ENCODE peak calls at places on chromosome 18, in six cellular contexts. One of them, this sample, is unnamed.

GRCh38 chr18:23250893-23251656 is 115.8 kb downstream of the CABLES1 start:
- DNase-seq in adrenal gland: peak
- DNase-seq in DND-41: no peak
- DNase-seq in cardiac muscle cell: no peak
- DNase-seq in heart left ventricle: no peak
- DNase-seq in ovary: no peak
- DNase-seq in this sample: no peak

GRCh38 chr18:21815101-21815500 is 74.5 kb downstream of the MIB1 start:
- DNase-seq in adrenal gland: no peak
- DNase-seq in DND-41: no peak
- DNase-seq in cardiac muscle cell: no peak
- DNase-seq in heart left ventricle: no peak
- DNase-seq in ovary: no peak
- DNase-seq in this sample: no peak

GRCh38 chr18:24567199-24567598 is 106.8 kb downstream of the HRH4 start:
- DNase-seq in adrenal gland: no peak
- DNase-seq in DND-41: no peak
- DNase-seq in cardiac muscle cell: no peak
- DNase-seq in heart left ventricle: no peak
- DNase-seq in ovary: no peak
- DNase-seq in this sample: no peak

GRCh38 chr18:35415511-35416427 is 38.6 kb upstream of the ZNF396 start:
- DNase-seq in adrenal gland: no peak
- DNase-seq in DND-41: no peak
- DNase-seq in cardiac muscle cell: no peak
- DNase-seq in heart left ventricle: no peak
- DNase-seq in ovary: no peak
- DNase-seq in this sample: no peak

GRCh38 chr18:63322908-63323634 is 3.5 kb upstream of the BCL2 start:
- DNase-seq in adrenal gland: peak
- DNase-seq in DND-41: peak
- DNase-seq in cardiac muscle cell: peak
- DNase-seq in heart left ventricle: no peak
- DNase-seq in ovary: peak
- DNase-seq in this sample: no peak

GRCh38 chr18:53946561-53946960 is 277.9 kb downstream of the MBD2 start:
- DNase-seq in adrenal gland: no peak
- DNase-seq in DND-41: no peak
- DNase-seq in cardiac muscle cell: no peak
- DNase-seq in heart left ventricle: no peak
- DNase-seq in ovary: no peak
- DNase-seq in this sample: no peak

GRCh38 chr18:27750014-27750413 is 426.9 kb downstream of the CDH2 start:
- DNase-seq in adrenal gland: peak
- DNase-seq in DND-41: peak
- DNase-seq in cardiac muscle cell: peak
- DNase-seq in heart left ventricle: no peak
- DNase-seq in ovary: no peak
- DNase-seq in this sample: no peak

GRCh38 chr18:24992491-24992890 is 359.5 kb downstream of the ZNF521 start:
- DNase-seq in adrenal gland: no peak
- DNase-seq in DND-41: no peak
- DNase-seq in cardiac muscle cell: no peak
- DNase-seq in heart left ventricle: no peak
- DNase-seq in ovary: no peak
- DNase-seq in this sample: no peak

GRCh38 chr18:42931501-42931900 is 184.0 kb downstream of the RIT2 start:
- DNase-seq in adrenal gland: no peak
- DNase-seq in DND-41: no peak
- DNase-seq in cardiac muscle cell: no peak
- DNase-seq in heart left ventricle: no peak
- DNase-seq in ovary: no peak
- DNase-seq in this sample: no peak

DNA sequence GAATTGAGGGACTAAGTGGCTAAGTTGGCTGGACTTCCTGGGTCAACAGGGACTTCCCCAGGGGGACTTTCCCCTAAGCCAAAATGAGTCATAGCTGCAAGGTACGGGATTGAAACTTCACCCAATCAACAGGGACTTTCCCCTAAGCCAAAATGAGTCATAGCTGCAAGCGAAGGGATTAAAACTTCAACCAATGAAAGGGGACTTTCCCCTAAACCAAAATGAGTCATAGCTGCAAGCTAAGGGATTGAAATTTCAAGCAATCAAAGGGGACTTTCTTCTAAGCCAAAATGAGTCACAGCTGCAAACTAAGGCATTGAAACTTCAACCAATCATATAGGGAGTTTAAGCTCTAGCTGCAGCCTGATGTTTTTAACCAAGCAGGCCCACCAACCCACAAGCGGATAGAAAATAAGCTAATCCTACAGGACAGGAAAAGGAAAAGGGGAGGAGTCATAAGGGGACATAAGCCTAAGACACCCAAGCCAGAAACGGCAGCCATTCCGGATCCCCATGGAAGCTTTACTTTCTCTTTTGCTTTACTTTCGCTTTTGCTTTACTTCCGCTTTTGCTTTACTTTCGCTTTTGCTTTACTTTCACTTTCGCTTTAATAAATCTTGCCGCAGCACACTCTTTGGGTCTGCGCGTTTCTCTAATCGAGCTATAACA is 1375.4 kb upstream of the CELF4 start:
- DNase-seq in adrenal gland: peak
- DNase-seq in DND-41: peak
- DNase-seq in cardiac muscle cell: no peak
- DNase-seq in heart left ventricle: no peak
- DNase-seq in ovary: no peak
- DNase-seq in this sample: no peak
- H3K4me3 ChIP-seq in adrenal gland: no peak
- H3K4me3 ChIP-seq in DND-41: peak
- H3K4me3 ChIP-seq in cardiac muscle cell: no peak
- H3K4me3 ChIP-seq in heart left ventricle: no peak
- H3K4me3 ChIP-seq in ovary: no peak
- H3K4me3 ChIP-seq in this sample: no peak

DNA sequence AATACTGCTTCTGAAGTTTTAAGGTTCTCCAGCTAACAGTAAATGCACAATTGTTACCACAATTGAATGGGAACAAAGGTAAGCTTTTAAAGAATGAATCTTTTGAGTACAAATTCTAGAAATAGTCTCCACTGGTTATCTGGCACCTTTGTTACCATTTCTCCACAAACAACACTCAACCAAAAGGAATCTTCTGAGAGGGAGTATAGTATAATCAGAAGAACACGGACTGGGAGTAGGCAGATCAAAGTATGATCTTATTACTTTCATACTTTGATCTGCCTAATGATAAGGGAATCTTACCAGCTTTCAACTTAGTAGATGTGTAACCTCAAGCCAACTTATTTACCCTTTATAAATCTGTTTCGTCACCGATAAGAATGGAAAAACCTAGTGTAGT is 1.4 kb downstream of the CEP76 start:
- DNase-seq in adrenal gland: no peak
- DNase-seq in DND-41: no peak
- DNase-seq in cardiac muscle cell: no peak
- DNase-seq in heart left ventricle: no peak
- DNase-seq in ovary: no peak
- DNase-seq in this sample: no peak
- H3K27ac ChIP-seq in adrenal gland: no peak
- H3K27ac ChIP-seq in DND-41: peak
- H3K27ac ChIP-seq in cardiac muscle cell: peak
- H3K27ac ChIP-seq in heart left ventricle: no peak
- H3K27ac ChIP-seq in ovary: no peak
- H3K27ac ChIP-seq in this sample: peak

DNA sequence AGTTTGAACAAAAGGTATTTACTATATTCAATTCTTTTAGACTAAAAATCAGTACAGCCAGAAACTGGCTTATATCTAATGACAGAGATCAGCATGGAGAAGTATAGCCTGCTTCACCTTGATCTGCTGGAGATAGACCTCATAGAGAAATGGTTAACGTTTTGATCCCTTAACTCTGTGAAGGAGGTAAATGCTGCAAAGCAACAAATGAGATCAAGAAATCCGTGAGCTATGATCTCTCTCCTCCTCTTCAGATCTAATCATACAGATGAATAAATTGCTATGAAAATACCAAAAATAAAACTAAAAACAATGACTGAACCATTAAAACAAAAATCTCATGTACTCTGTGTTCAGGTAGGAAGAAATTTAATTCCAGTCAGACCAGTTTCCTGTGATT is 42.8 kb downstream of the KLHL14 start:
- DNase-seq in adrenal gland: no peak
- DNase-seq in DND-41: no peak
- DNase-seq in cardiac muscle cell: no peak
- DNase-seq in heart left ventricle: no peak
- DNase-seq in ovary: no peak
- DNase-seq in this sample: no peak
- H3K4me3 ChIP-seq in adrenal gland: no peak
- H3K4me3 ChIP-seq in DND-41: peak
- H3K4me3 ChIP-seq in cardiac muscle cell: no peak
- H3K4me3 ChIP-seq in heart left ventricle: no peak
- H3K4me3 ChIP-seq in ovary: peak
- H3K4me3 ChIP-seq in this sample: peak

GRCh38 chr18:55119434-55119833 is 160.2 kb upstream of the CCDC68 start:
- DNase-seq in adrenal gland: no peak
- DNase-seq in DND-41: no peak
- DNase-seq in cardiac muscle cell: no peak
- DNase-seq in heart left ventricle: no peak
- DNase-seq in ovary: no peak
- DNase-seq in this sample: no peak

GRCh38 chr18:55116855-55117254 is 157.6 kb upstream of the CCDC68 start:
- DNase-seq in adrenal gland: no peak
- DNase-seq in DND-41: no peak
- DNase-seq in cardiac muscle cell: no peak
- DNase-seq in heart left ventricle: no peak
- DNase-seq in ovary: no peak
- DNase-seq in this sample: no peak

GRCh38 chr18:55113800-55114199 is 154.5 kb upstream of the CCDC68 start:
- DNase-seq in adrenal gland: peak
- DNase-seq in DND-41: no peak
- DNase-seq in cardiac muscle cell: no peak
- DNase-seq in heart left ventricle: peak
- DNase-seq in ovary: no peak
- DNase-seq in this sample: no peak

GRCh38 chr18:55114856-55115255 is 155.6 kb upstream of the CCDC68 start:
- DNase-seq in adrenal gland: no peak
- DNase-seq in DND-41: no peak
- DNase-seq in cardiac muscle cell: no peak
- DNase-seq in heart left ventricle: no peak
- DNase-seq in ovary: no peak
- DNase-seq in this sample: no peak

GRCh38 chr18:55115606-55116005 is 156.3 kb upstream of the CCDC68 start:
- DNase-seq in adrenal gland: no peak
- DNase-seq in DND-41: no peak
- DNase-seq in cardiac muscle cell: no peak
- DNase-seq in heart left ventricle: no peak
- DNase-seq in ovary: no peak
- DNase-seq in this sample: no peak
- H3K27ac ChIP-seq in adrenal gland: no peak
- H3K27ac ChIP-seq in DND-41: no peak
- H3K27ac ChIP-seq in cardiac muscle cell: no peak
- H3K27ac ChIP-seq in heart left ventricle: peak
- H3K27ac ChIP-seq in ovary: no peak
- H3K27ac ChIP-seq in this sample: no peak

DNA sequence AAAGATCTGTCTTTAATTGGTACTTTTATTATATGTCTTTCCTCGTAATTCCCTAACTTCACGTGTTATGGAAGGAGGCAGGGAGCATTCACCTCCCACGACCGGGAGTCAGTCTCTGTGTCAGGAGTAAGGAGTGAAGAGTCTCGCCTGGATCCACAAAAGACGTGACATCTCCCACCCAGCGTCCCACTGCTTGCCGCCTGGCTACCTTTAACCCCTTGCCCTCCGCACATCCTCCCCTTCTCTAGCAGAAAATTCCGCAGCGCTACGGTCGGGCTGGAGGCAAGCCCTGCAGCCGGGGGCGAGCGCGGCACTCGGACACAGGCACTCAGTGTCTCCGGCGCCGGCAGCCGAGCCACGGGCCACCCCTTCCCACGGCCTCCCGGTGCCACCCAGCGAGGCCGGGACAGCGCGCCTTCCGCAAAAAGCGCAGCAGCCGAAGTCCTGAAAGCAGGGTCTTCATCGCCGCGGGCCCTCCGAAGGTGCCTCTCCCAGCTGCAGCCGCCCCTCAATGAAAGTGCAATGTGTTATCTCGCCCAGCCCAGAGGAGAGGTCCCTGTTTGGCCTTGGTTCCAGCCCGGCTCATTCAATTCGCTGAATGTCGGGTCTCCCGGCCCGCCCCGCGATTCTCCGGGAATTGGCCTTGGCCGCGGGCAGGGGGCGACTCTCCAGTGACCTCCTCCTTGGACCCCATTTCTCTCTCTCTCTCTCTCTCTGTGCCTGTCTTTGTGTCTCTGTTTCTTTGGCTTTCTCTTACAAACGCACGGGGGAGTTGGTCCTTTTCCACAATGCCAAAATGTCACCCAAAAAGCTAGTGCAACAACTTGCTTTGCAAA is 1.2 kb downstream of the DLGAP1 start:
- DNase-seq in adrenal gland: no peak
- DNase-seq in DND-41: no peak
- DNase-seq in cardiac muscle cell: peak
- DNase-seq in heart left ventricle: no peak
- DNase-seq in ovary: no peak
- DNase-seq in this sample: peak
- H3K4me3 ChIP-seq in adrenal gland: no peak
- H3K4me3 ChIP-seq in DND-41: no peak
- H3K4me3 ChIP-seq in cardiac muscle cell: peak
- H3K4me3 ChIP-seq in heart left ventricle: peak
- H3K4me3 ChIP-seq in ovary: peak
- H3K4me3 ChIP-seq in this sample: peak

GRCh38 chr18:57030417-57030816 is 116.5 kb upstream of the BOD1L2 start:
- DNase-seq in adrenal gland: no peak
- DNase-seq in DND-41: no peak
- DNase-seq in cardiac muscle cell: no peak
- DNase-seq in heart left ventricle: no peak
- DNase-seq in ovary: no peak
- DNase-seq in this sample: no peak

GRCh38 chr18:57026316-57026715 is 120.6 kb upstream of the BOD1L2 start:
- DNase-seq in adrenal gland: no peak
- DNase-seq in DND-41: no peak
- DNase-seq in cardiac muscle cell: no peak
- DNase-seq in heart left ventricle: no peak
- DNase-seq in ovary: no peak
- DNase-seq in this sample: no peak

GRCh38 chr18:57029761-57030160 is 117.1 kb upstream of the BOD1L2 start:
- DNase-seq in adrenal gland: no peak
- DNase-seq in DND-41: no peak
- DNase-seq in cardiac muscle cell: no peak
- DNase-seq in heart left ventricle: no peak
- DNase-seq in ovary: no peak
- DNase-seq in this sample: no peak

GRCh38 chr18:57025525-57025924 is 121.4 kb upstream of the BOD1L2 start:
- DNase-seq in adrenal gland: no peak
- DNase-seq in DND-41: no peak
- DNase-seq in cardiac muscle cell: no peak
- DNase-seq in heart left ventricle: no peak
- DNase-seq in ovary: no peak
- DNase-seq in this sample: no peak

GRCh38 chr18:57027190-57027708 is 119.6 kb upstream of the BOD1L2 start:
- DNase-seq in adrenal gland: no peak
- DNase-seq in DND-41: no peak
- DNase-seq in cardiac muscle cell: no peak
- DNase-seq in heart left ventricle: no peak
- DNase-seq in ovary: no peak
- DNase-seq in this sample: no peak
- H3K27ac ChIP-seq in adrenal gland: no peak
- H3K27ac ChIP-seq in DND-41: no peak
- H3K27ac ChIP-seq in cardiac muscle cell: no peak
- H3K27ac ChIP-seq in heart left ventricle: no peak
- H3K27ac ChIP-seq in ovary: no peak
- H3K27ac ChIP-seq in this sample: no peak

GRCh38 chr18:31562726-31563125 is 29.0 kb upstream of the TTR start:
- DNase-seq in adrenal gland: peak
- DNase-seq in DND-41: no peak
- DNase-seq in cardiac muscle cell: no peak
- DNase-seq in heart left ventricle: no peak
- DNase-seq in ovary: no peak
- DNase-seq in this sample: no peak
- H3K4me3 ChIP-seq in adrenal gland: no peak
- H3K4me3 ChIP-seq in DND-41: no peak
- H3K4me3 ChIP-seq in cardiac muscle cell: no peak
- H3K4me3 ChIP-seq in heart left ventricle: no peak
- H3K4me3 ChIP-seq in ovary: no peak
- H3K4me3 ChIP-seq in this sample: no peak